ENCODE peak calls at places on chromosome 7, in eight cellular contexts. D, N, C, Y, K, S, H and J are unnamed samples. For H3K27me3, the result is how much of the 10 kb centered on the place peaks cover.

GRCh38 chr7:134752006-134752760 is 27.3 kb upstream of the CALD1 start:
- DNase-seq in C (peak), H (no peak), K (peak), S (peak), Y (no peak), N (no peak), D (no peak), J (no peak)

GRCh38 chr7:40733111-40733510 is 598.3 kb downstream of the SUGCT start:
- DNase-seq in H (no peak), N (no peak), D (peak), C (no peak), Y (no peak), K (no peak), S (no peak), J (no peak)

GRCh38 chr7:156172638-156173037 is 360.4 kb upstream of the SHH start:
- DNase-seq in N (no peak), S (no peak), D (no peak), K (no peak), C (no peak), Y (no peak), H (no peak), J (no peak)

GRCh38 chr7:35035511-35035921 is 1.8 kb downstream of the DPY19L1 start:
- DNase-seq in D (peak), K (peak), N (peak), C (peak), S (peak), Y (no peak), H (peak), J (peak)

GRCh38 chr7:70098133-70098561 is 499.9 kb downstream of the AUTS2 start:
- DNase-seq in S (no peak), H (no peak), N (no peak), C (no peak), K (peak), Y (no peak), D (peak), J (no peak)

GRCh38 chr7:51316666-51317581 is at the start of gene COBL:
- DNase-seq in K (no peak), H (peak), D (no peak), C (peak), Y (no peak), N (no peak), S (no peak), J (peak)

GRCh38 chr7:38070718-38071117 is 107.3 kb upstream of the STARD3NL start:
- DNase-seq in H (peak), D (peak), S (no peak), Y (no peak), N (no peak), C (peak), K (peak), J (peak)

GRCh38 chr7:54632696-54633095 is 90.5 kb downstream of the VSTM2A start:
- DNase-seq in D (no peak), S (no peak), H (no peak), N (no peak), C (no peak), K (no peak), Y (no peak), J (peak)

GRCh38 chr7:50068026-50068425 is 25.0 kb downstream of the ZPBP start:
- DNase-seq in H (no peak), N (no peak), Y (no peak), S (peak), D (peak), K (peak), C (peak), J (no peak)

GRCh38 chr7:16929146-16929762 is 47.5 kb upstream of the AGR3 start:
- DNase-seq in K (no peak), Y (no peak), C (no peak), D (no peak), H (no peak), N (no peak), S (no peak), J (no peak)

GRCh38 chr7:88102686-88103085 is 117.2 kb downstream of the SRI start:
- DNase-seq in N (no peak), C (no peak), K (no peak), D (peak), S (no peak), H (no peak), Y (no peak), J (no peak)

GRCh38 chr7:46610746-46611145 is 689.7 kb upstream of the IGFBP3 start:
- DNase-seq in K (peak), S (no peak), H (no peak), N (no peak), C (no peak), Y (no peak), D (no peak), J (no peak)

GRCh38 chr7:25881317-25881716 is 270.7 kb upstream of the NFE2L3 start:
- DNase-seq in K (no peak), H (no peak), N (no peak), D (no peak), S (no peak), C (no peak), Y (no peak), J (no peak)
- H3K27me3 ChIP-seq in K (under half), H (under half), N (under half), D (under half), S (under half), C (half or more), Y (under half), J (under half)

DNA sequence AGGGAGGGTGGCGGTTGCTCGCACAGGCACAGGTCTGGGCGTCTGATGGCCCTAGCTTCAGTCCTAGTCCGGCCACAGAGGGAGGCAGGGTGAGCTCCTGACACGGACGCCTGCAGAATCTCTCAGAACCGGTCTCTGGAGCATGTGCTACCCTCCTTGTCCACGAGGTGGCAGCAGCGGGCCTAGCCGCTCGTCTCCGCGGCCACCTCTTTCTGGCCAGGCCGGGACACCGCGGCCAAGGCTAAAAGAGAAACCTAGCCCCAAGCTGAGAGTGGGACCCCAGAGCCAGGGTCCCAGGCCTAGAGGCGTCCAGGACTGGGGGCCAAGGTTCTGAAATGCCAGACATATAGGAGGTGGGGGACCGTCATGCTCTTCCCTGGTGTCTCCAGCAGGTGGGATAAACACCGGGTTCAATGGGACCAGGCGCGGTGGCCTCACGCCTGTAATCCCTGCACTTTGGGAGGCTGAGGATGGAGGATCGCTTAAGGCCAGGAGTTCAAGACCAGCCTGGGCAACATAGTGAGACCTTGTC is 3.2 kb upstream of the LAT2 start:
- DNase-seq in Y (peak), S (peak), C (peak), N (peak), D (peak), K (peak), H (peak), J (peak)
- H3K4me3 ChIP-seq in Y (no peak), S (no peak), C (peak), N (peak), D (no peak), K (peak), H (no peak), J (no peak)

DNA sequence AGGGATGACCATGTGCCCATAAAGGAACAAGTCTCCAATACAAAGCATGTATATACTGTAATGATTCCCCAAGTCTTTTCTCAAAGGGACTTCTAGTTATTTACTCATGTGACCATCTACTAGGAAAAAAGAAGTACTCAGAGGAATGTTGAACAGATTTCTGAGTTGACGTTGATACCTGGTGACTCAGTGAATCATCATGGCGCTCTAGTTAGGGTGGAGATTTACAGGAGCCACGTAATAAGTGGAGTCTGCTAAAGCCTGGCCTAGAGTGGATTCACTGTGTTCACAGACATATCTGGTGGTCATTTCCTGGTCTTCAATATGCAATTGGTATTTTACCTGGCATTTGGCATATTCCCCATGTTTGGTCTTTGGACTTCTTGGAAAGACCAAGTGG is 302.2 kb upstream of the CACNA2D1 start:
- DNase-seq in K (no peak), Y (no peak), S (no peak), H (no peak), N (no peak), C (no peak), D (no peak), J (no peak)
- H3K27me3 ChIP-seq in K (under half), Y (under half), S (under half), H (under half), N (under half), C (under half), D (under half), J (under half)

GRCh38 chr7:99313204-99313573 is 12.5 kb upstream of the ARPC1A start:
- DNase-seq in S (no peak), H (no peak), D (no peak), K (no peak), C (no peak), N (no peak), Y (no peak), J (no peak)
- H3K4me3 ChIP-seq in S (no peak), H (no peak), D (no peak), K (no peak), C (no peak), N (no peak), Y (no peak), J (no peak)

GRCh38 chr7:1424041-1424440 is 35.2 kb downstream of the MICALL2 start:
- DNase-seq in D (no peak), C (no peak), Y (no peak), H (no peak), K (no peak), S (no peak), N (no peak), J (no peak)

GRCh38 chr7:1425292-1426136 is 33.8 kb downstream of the MICALL2 start:
- DNase-seq in C (peak), K (no peak), D (no peak), N (no peak), Y (no peak), S (no peak), H (peak), J (peak)

GRCh38 chr7:1428941-1429444 is 30.3 kb downstream of the MICALL2 start:
- DNase-seq in D (no peak), S (no peak), N (no peak), C (no peak), K (no peak), H (no peak), Y (no peak), J (peak)

GRCh38 chr7:1427064-1427657 is 32.1 kb downstream of the MICALL2 start:
- DNase-seq in Y (no peak), C (no peak), S (no peak), K (no peak), H (no peak), N (no peak), D (no peak), J (no peak)

GRCh38 chr7:1426474-1426873 is 32.8 kb downstream of the MICALL2 start:
- DNase-seq in N (no peak), Y (no peak), K (no peak), D (no peak), S (no peak), H (no peak), C (no peak), J (no peak)
- H3K27me3 ChIP-seq in N (under half), Y (under half), K (under half), D (under half), S (under half), H (under half), C (under half), J (under half)

DNA sequence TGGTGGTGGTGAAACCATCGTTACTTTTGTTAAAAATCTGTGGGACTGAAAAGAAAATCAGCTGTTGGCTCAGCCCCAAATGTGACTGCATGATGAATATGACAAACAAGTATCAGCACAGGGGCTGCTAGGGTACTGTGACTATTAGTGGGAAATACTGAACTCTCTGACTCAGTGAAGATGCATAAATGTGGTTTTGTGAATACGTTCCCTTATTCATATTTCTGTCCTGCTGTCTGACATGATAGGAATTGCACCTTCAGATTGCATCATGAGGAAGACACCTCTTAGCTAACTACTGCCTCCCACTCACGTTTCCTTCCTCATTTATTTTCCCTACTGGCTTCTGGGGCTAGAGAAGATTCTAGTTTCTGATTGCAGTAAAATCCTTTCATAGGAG is 1.4 kb downstream of the CLEC5A start:
- DNase-seq in C (peak), N (no peak), H (no peak), D (no peak), K (no peak), Y (no peak), S (peak), J (no peak)
- H3K4me3 ChIP-seq in C (no peak), N (no peak), H (no peak), D (no peak), K (no peak), Y (no peak), S (no peak), J (no peak)

GRCh38 chr7:121331574-121331973 is 2.8 kb downstream of the WNT16 start:
- DNase-seq in D (no peak), N (no peak), H (no peak), Y (no peak), C (no peak), K (no peak), S (no peak), J (no peak)

GRCh38 chr7:121329460-121330052 is 756 bp downstream of the WNT16 start:
- DNase-seq in H (peak), Y (no peak), N (no peak), S (peak), K (no peak), C (peak), D (no peak), J (peak)

GRCh38 chr7:121328508-121329459 is at the start of gene WNT16:
- DNase-seq in N (no peak), S (no peak), K (no peak), C (peak), Y (no peak), D (no peak), H (no peak), J (peak)

GRCh38 chr7:121330053-121330833 is 1.4 kb downstream of the WNT16 start:
- DNase-seq in K (no peak), S (no peak), C (peak), H (peak), N (no peak), D (peak), Y (no peak), J (peak)

DNA sequence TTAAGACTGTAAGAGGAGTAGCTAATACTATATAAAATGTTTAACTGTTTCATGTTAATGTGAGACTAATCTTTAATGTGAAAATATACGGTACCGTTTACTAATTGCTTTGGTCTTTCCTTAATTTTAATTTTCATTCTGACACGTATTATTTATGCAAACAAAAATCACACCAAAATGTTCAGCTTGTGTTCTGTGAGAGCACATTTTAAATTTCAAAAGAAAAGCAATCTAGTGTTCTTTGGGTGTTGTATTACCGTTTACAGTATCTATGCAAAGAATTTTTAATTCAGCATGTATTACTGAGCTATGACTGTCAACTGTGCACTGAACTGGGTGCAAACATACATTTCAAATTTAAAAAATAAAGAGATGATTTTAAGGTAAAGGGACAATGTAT is 2.2 kb downstream of the WNT16 start:
- DNase-seq in N (no peak), K (no peak), D (no peak), S (no peak), C (no peak), H (no peak), Y (no peak), J (no peak)
- H3K27me3 ChIP-seq in N (under half), K (under half), D (under half), S (under half), C (half or more), H (under half), Y (under half), J (under half)

GRCh38 chr7:27151945-27152815 is at the start of gene HOXA3:
- DNase-seq in S (peak), Y (peak), N (no peak), C (peak), K (no peak), D (no peak), H (peak), J (peak)
- H3K4me3 ChIP-seq in S (peak), Y (peak), N (peak), C (peak), K (no peak), D (peak), H (peak), J (no peak)